ENCODE peak calls at places on chromosomes 7 and 10, in eight cellular contexts. O, A, K, G, U, S, C and F are unnamed samples.

GRCh38 chr7:121404348-121404747 is 8.2 kb upstream of the FAM3C start:
- DNase-seq in O (no peak), A (no peak), K (no peak), G (no peak), U (no peak), S (no peak), C (no peak), F (no peak)

GRCh38 chr7:155426543-155427410 is 31.2 kb upstream of the EN2 start:
- DNase-seq in O (no peak), A (peak), K (no peak), G (no peak), U (no peak), S (peak), C (no peak), F (no peak)

GRCh38 chr7:149023662-149024061 is 4.6 kb downstream of the PDIA4 start:
- DNase-seq in O (no peak), A (no peak), K (no peak), G (no peak), U (peak), S (no peak), C (no peak), F (no peak)

GRCh38 chr7:45446195-45446944 is 127.8 kb upstream of the ADCY1 start:
- DNase-seq in O (no peak), A (no peak), K (no peak), G (no peak), U (no peak), S (no peak), C (no peak), F (no peak)

GRCh38 chr7:47087866-47088265 is 494.0 kb downstream of the TNS3 start:
- DNase-seq in O (peak), A (no peak), K (no peak), G (no peak), U (no peak), S (no peak), C (no peak), F (no peak)

GRCh38 chr7:20796565-20796964 is 9.9 kb upstream of the SP8 start:
- DNase-seq in O (no peak), A (no peak), K (no peak), G (no peak), U (no peak), S (no peak), C (no peak), F (no peak)

GRCh38 chr10:3412071-3412582 is 239.5 kb upstream of the PITRM1 start:
- DNase-seq in O (no peak), A (no peak), K (no peak), G (no peak), U (no peak), S (peak), C (no peak), F (no peak)

GRCh38 chr7:55192718-55193117 is 172.4 kb upstream of the LANCL2 start:
- DNase-seq in O (peak), A (no peak), K (no peak), G (no peak), U (no peak), S (no peak), C (no peak), F (no peak)

GRCh38 chr10:90858489-90858968 is 690 bp upstream of the HTR7 start:
- DNase-seq in O (no peak), A (no peak), K (no peak), G (no peak), U (no peak), S (no peak), C (no peak), F (no peak)

GRCh38 chr10:69662173-69662685 is 32.2 kb downstream of the FAM241B start:
- DNase-seq in O (no peak), A (no peak), K (no peak), G (no peak), U (no peak), S (no peak), C (no peak), F (no peak)

GRCh38 chr10:97321032-97321806 is 2.1 kb downstream of the FRAT1 start:
- DNase-seq in O (peak), A (peak), K (no peak), G (no peak), U (peak), S (peak), C (no peak), F (peak)

GRCh38 chr10:25758041-25758457 is 176.0 kb upstream of the MYO3A start:
- DNase-seq in O (no peak), A (no peak), K (no peak), G (peak), U (peak), S (no peak), C (no peak), F (no peak)

GRCh38 chr10:115118346-115118745 is 25.2 kb downstream of the ATRNL1 start:
- DNase-seq in O (no peak), A (no peak), K (no peak), G (no peak), U (peak), S (no peak), C (no peak), F (no peak)

GRCh38 chr10:26556756-26557640 is 118.9 kb downstream of the APBB1IP start:
- DNase-seq in O (peak), A (no peak), K (peak), G (peak), U (peak), S (no peak), C (no peak), F (no peak)

GRCh38 chr10:95456486-95456885 is 104.7 kb downstream of the SORBS1 start:
- DNase-seq in O (no peak), A (no peak), K (no peak), G (no peak), U (no peak), S (no peak), C (peak), F (no peak)

GRCh38 chr10:116741391-116742351 is 695 bp downstream of the HSPA12A start:
- DNase-seq in O (no peak), A (peak), K (no peak), G (no peak), U (peak), S (no peak), C (no peak), F (peak)

GRCh38 chr7:127362364-127363027 is 30.0 kb downstream of the ZNF800 start:
- DNase-seq in O (no peak), A (no peak), K (no peak), G (no peak), U (no peak), S (no peak), C (no peak), F (no peak)

GRCh38 chr10:103847909-103848468 is 7.4 kb downstream of the SH3PXD2A start:
- DNase-seq in O (no peak), A (no peak), K (no peak), G (peak), U (peak), S (no peak), C (no peak), F (peak)

GRCh38 chr7:38262545-38262944 is 10.9 kb downstream of the TARP start:
- DNase-seq in O (no peak), A (no peak), K (no peak), G (no peak), U (no peak), S (no peak), C (no peak), F (no peak)

GRCh38 chr10:117688358-117688757 is 145.8 kb downstream of the EMX2 start:
- DNase-seq in O (no peak), A (no peak), K (no peak), G (no peak), U (no peak), S (no peak), C (no peak), F (no peak)

GRCh38 chr7:29977926-29978652 is 11.5 kb downstream of the SCRN1 start:
- DNase-seq in O (no peak), A (no peak), K (no peak), G (peak), U (peak), S (no peak), C (no peak), F (no peak)

GRCh38 chr10:73827346-73828089 is 16.1 kb upstream of the NDST2 start:
- DNase-seq in O (no peak), A (no peak), K (no peak), G (no peak), U (no peak), S (no peak), C (no peak), F (no peak)

GRCh38 chr10:31780717-31781116 is 147.9 kb downstream of the ARHGAP12 start:
- DNase-seq in O (no peak), A (no peak), K (no peak), G (no peak), U (no peak), S (no peak), C (no peak), F (no peak)

DNA sequence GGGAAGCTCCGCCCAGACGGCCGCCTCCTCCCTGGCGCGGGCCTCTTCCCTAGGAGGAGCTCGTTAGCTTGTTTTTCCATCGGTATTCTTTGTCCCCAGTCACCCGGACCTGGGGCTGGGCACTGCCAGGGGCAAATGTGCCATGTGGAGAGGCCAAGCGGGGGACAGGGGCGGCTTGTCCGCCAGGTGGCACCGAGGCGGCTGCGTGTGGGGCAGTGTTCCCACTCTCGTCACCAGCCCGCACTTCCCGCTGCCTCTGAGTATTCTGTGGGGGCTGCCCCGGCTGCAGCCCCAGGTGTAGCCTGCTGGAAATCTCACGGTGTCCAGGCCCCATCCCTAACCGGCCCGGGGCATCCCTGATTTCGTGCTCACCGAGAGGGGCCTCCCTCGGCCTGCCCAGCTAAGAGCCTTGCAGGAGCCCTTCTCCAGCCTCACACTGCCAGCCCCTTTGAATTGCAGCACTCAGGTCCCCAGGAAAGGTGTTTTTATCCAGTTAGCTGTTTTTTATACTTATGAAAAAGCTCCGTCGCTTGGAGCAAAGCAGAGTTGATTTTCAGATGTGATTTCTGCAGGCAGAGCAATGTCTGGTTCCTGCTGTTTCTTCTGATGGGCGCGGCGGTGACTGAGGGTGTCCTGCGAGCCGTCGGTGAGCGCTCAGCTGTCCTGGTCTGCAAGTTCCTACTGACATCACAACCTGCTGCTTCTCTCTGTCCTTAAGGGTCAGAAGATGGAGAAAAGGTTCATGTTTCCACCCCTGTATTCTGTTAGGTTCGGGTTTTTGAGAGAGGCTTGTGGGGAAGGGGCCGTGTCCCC is 109.8 kb upstream of the FAM20C start:
- DNase-seq in O (no peak), A (peak), K (no peak), G (no peak), U (peak), S (no peak), C (peak), F (peak)
- H3K4me3 ChIP-seq in O (no peak), A (no peak), K (no peak), G (no peak), U (no peak), S (no peak), C (no peak), F (no peak)

GRCh38 chr10:121574519-121575170 is 23.6 kb downstream of the FGFR2 start:
- DNase-seq in O (no peak), A (no peak), K (no peak), G (no peak), U (no peak), S (no peak), C (peak), F (no peak)
- TF ChIP-seq POLR2AphosphoS5 in O (no peak), A (no peak), K (no peak), G (no peak), U (no peak), S (no peak), C (peak), F (peak)

DNA sequence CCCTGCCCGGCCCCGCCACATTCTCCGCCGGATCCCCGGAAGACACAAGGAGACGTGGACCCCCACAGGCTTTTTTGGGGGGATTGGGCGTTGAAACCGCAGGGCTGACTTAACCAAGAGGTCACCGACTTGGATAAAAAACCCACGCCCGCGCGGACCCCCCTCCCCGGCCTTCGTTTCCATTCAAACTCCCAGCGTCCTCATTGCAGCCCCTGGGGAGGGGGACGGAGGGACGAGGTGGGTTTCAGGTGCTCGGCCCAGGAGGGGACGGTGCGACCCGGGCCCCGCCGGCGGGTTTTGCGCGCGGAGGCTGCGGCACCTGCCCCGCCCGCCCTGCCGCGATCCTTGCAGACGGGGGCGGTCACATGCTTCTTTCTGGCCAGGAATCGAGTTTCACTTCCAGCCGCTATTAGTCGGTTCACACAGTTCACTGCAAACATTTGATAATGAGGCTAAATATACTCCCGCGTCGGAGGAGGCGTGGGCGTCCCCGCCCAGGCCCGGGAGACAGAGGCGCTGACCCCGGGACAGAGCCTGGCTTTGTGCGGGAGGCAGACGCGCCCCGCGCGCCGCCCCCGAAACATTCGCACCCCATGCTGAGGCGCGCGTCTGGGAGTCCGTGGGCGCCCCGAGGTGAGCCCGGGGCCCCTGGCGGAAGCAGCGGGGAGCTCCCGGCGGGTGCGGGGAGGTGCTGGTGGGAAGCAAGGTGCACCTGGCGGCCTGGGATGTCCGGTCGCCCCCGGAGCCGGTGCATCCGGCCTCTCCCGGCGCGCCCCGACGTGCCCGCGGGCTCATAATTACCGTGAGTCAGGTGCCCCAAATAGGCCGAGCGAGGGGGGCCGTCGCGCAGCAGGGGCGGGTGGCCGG is 2.7 kb upstream of the PDGFA start:
- DNase-seq in O (peak), A (peak), K (no peak), G (no peak), U (peak), S (no peak), C (peak), F (no peak)
- H3K4me3 ChIP-seq in O (peak), A (peak), K (no peak), G (peak), U (peak), S (peak), C (peak), F (peak)

DNA sequence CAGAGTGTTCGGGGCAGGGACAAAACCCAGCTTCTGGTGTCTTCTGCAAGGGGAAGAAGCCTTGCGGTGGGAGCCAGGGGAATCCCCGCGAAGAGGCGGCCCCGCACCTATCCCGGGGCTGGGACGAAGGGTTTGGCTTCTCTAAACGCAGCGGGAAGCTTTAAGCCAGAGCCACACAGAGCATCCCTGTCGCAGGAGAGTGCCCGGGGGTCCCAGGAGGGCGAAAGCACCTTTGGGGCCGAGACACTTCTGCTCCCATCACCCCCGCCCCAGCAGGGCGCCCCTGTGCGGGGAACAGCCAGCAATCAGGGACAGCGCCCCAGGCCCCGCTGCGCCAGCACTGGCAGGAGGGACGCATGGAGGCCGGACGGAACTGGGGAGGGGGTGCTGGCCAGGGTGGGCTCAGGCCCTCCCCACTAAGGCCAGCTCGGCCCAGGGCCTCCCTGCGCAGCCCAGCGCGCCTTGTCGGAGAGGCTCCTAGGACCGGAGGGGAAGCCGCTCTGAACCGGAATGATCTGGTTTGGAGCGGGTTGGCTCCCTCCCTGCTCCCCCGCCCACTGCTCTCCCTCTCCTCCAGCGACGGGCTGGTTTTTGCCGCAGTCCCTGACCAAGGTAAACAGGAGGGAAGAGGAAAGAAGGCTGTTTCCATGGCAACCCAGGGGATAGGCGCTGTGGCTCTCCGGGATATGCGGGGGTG is 63.9 kb downstream of the TMEM209 start:
- DNase-seq in O (peak), A (peak), K (no peak), G (no peak), U (peak), S (peak), C (peak), F (peak)
- TF ChIP-seq POLR2AphosphoS5 in O (no peak), A (no peak), K (no peak), G (no peak), U (peak), S (peak), C (peak), F (peak)

GRCh38 chr7:37194943-37195342 is 253.7 kb downstream of the ELMO1 start:
- DNase-seq in O (no peak), A (no peak), K (no peak), G (no peak), U (no peak), S (no peak), C (no peak), F (no peak)

GRCh38 chr7:37195388-37195787 is 253.3 kb downstream of the ELMO1 start:
- DNase-seq in O (no peak), A (peak), K (no peak), G (no peak), U (no peak), S (no peak), C (no peak), F (no peak)

GRCh38 chr7:37193775-37194135 is 254.9 kb downstream of the ELMO1 start:
- DNase-seq in O (no peak), A (no peak), K (no peak), G (no peak), U (no peak), S (no peak), C (no peak), F (no peak)

GRCh38 chr7:37191797-37192196 is 256.9 kb downstream of the ELMO1 start:
- DNase-seq in O (no peak), A (no peak), K (no peak), G (no peak), U (no peak), S (no peak), C (no peak), F (no peak)

GRCh38 chr7:37193087-37193774 is 255.4 kb downstream of the ELMO1 start:
- DNase-seq in O (peak), A (no peak), K (no peak), G (no peak), U (no peak), S (no peak), C (no peak), F (no peak)
- H3K4me3 ChIP-seq in O (no peak), A (no peak), K (no peak), G (no peak), U (no peak), S (no peak), C (no peak), F (no peak)

GRCh38 chr10:75809003-75809402 is 377.6 kb downstream of the LRMDA start:
- DNase-seq in O (no peak), A (no peak), K (no peak), G (no peak), U (no peak), S (no peak), C (no peak), F (no peak)

GRCh38 chr10:75801121-75801520 is 369.7 kb downstream of the LRMDA start:
- DNase-seq in O (no peak), A (no peak), K (no peak), G (no peak), U (peak), S (no peak), C (no peak), F (no peak)

GRCh38 chr10:75803816-75804576 is 372.6 kb downstream of the LRMDA start:
- DNase-seq in O (no peak), A (no peak), K (no peak), G (no peak), U (no peak), S (no peak), C (no peak), F (no peak)
- TF ChIP-seq POLR2AphosphoS5 in O (no peak), A (no peak), K (no peak), G (no peak), U (no peak), S (peak), C (no peak), F (no peak)

GRCh38 chr10:75508239-75508813 is 76.9 kb downstream of the LRMDA start:
- DNase-seq in O (peak), A (no peak), K (no peak), G (no peak), U (no peak), S (no peak), C (no peak), F (no peak)
- H3K4me3 ChIP-seq in O (no peak), A (no peak), K (no peak), G (no peak), U (no peak), S (no peak), C (no peak), F (no peak)